ENCODE peak calls at places on chromosomes 2 and 18, in seven cellular contexts. One of them, this sample, is unnamed.

GRCh38 chr2:160388464-160389263 is 104.9 kb downstream of the RBMS1 start:
- DNase-seq in neuronal stem cell: no peak
- DNase-seq in hepatocyte: no peak
- DNase-seq in cardiac muscle cell: no peak
- DNase-seq in body of pancreas: no peak
- DNase-seq in SJSA1: no peak
- DNase-seq in heart right ventricle: no peak
- DNase-seq in this sample: no peak

GRCh38 chr2:29749843-29750242 is 171.5 kb downstream of the ALK start:
- DNase-seq in neuronal stem cell: no peak
- DNase-seq in hepatocyte: no peak
- DNase-seq in cardiac muscle cell: peak; percentile 25
- DNase-seq in body of pancreas: peak; percentile 8
- DNase-seq in SJSA1: no peak
- DNase-seq in heart right ventricle: no peak
- DNase-seq in this sample: no peak

GRCh38 chr2:45823723-45824206 is 172.3 kb downstream of the PRKCE start:
- DNase-seq in neuronal stem cell: no peak
- DNase-seq in hepatocyte: no peak
- DNase-seq in cardiac muscle cell: no peak
- DNase-seq in body of pancreas: peak; percentile 97
- DNase-seq in SJSA1: no peak
- DNase-seq in heart right ventricle: peak; percentile 79
- DNase-seq in this sample: no peak

GRCh38 chr2:232891621-232892071 is 21.6 kb downstream of the SNORC start:
- DNase-seq in neuronal stem cell: no peak
- DNase-seq in hepatocyte: no peak
- DNase-seq in cardiac muscle cell: no peak
- DNase-seq in body of pancreas: no peak
- DNase-seq in SJSA1: peak; percentile 28
- DNase-seq in heart right ventricle: no peak
- DNase-seq in this sample: no peak

GRCh38 chr18:6855767-6856166 is 126.3 kb downstream of the ARHGAP28 start:
- DNase-seq in neuronal stem cell: no peak
- DNase-seq in hepatocyte: no peak
- DNase-seq in cardiac muscle cell: no peak
- DNase-seq in body of pancreas: no peak
- DNase-seq in SJSA1: no peak
- DNase-seq in heart right ventricle: no peak
- DNase-seq in this sample: no peak

GRCh38 chr2:96431319-96431718 is 73.8 kb downstream of the NEURL3 start:
- DNase-seq in neuronal stem cell: no peak
- DNase-seq in hepatocyte: no peak
- DNase-seq in cardiac muscle cell: no peak
- DNase-seq in body of pancreas: peak; percentile 75
- DNase-seq in SJSA1: no peak
- DNase-seq in heart right ventricle: peak; percentile 66
- DNase-seq in this sample: no peak

GRCh38 chr2:108944601-108945241 is 44.3 kb downstream of the EDAR start:
- DNase-seq in neuronal stem cell: no peak
- DNase-seq in hepatocyte: peak; percentile 72
- DNase-seq in cardiac muscle cell: no peak
- DNase-seq in body of pancreas: no peak
- DNase-seq in SJSA1: no peak
- DNase-seq in heart right ventricle: no peak
- DNase-seq in this sample: no peak

GRCh38 chr2:27065128-27065527 is 6.3 kb downstream of the OST4 start:
- DNase-seq in neuronal stem cell: no peak
- DNase-seq in hepatocyte: no peak
- DNase-seq in cardiac muscle cell: no peak
- DNase-seq in body of pancreas: no peak
- DNase-seq in SJSA1: no peak
- DNase-seq in heart right ventricle: no peak
- DNase-seq in this sample: no peak

GRCh38 chr2:172790404-172790803 is 54.8 kb downstream of the RAPGEF4 start:
- DNase-seq in neuronal stem cell: no peak
- DNase-seq in hepatocyte: no peak
- DNase-seq in cardiac muscle cell: no peak
- DNase-seq in body of pancreas: no peak
- DNase-seq in SJSA1: no peak
- DNase-seq in heart right ventricle: no peak
- DNase-seq in this sample: no peak

GRCh38 chr2:54593249-54593648 is 130.2 kb upstream of the EML6 start:
- DNase-seq in neuronal stem cell: no peak
- DNase-seq in hepatocyte: no peak
- DNase-seq in cardiac muscle cell: no peak
- DNase-seq in body of pancreas: no peak
- DNase-seq in SJSA1: no peak
- DNase-seq in heart right ventricle: no peak
- DNase-seq in this sample: no peak

GRCh38 chr2:172578860-172579512 is 23.1 kb downstream of the PDK1 start:
- DNase-seq in neuronal stem cell: no peak
- DNase-seq in hepatocyte: no peak
- DNase-seq in cardiac muscle cell: no peak
- DNase-seq in body of pancreas: no peak
- DNase-seq in SJSA1: no peak
- DNase-seq in heart right ventricle: no peak
- DNase-seq in this sample: no peak

GRCh38 chr2:201191132-201191875 is 8.4 kb downstream of the CASP10 start:
- DNase-seq in neuronal stem cell: no peak
- DNase-seq in hepatocyte: peak; percentile 50
- DNase-seq in cardiac muscle cell: no peak
- DNase-seq in body of pancreas: no peak
- DNase-seq in SJSA1: no peak
- DNase-seq in heart right ventricle: no peak
- DNase-seq in this sample: no peak
- H3K4me1 ChIP-seq in neuronal stem cell: no peaks in the 10 kb centered on the region
- H3K4me1 ChIP-seq in hepatocyte: peaks cover 8% of the 10 kb centered on the region
- H3K4me1 ChIP-seq in cardiac muscle cell: no peaks in the 10 kb centered on the region
- H3K4me1 ChIP-seq in body of pancreas: peaks cover 8% of the 10 kb centered on the region
- H3K4me1 ChIP-seq in SJSA1: no peaks in the 10 kb centered on the region
- H3K4me1 ChIP-seq in heart right ventricle: peaks cover 15% of the 10 kb centered on the region
- H3K4me1 ChIP-seq in this sample: no peaks in the 10 kb centered on the region

GRCh38 chr2:219514836-219515235 is 554 bp downstream of the ASIC4 start:
- DNase-seq in neuronal stem cell: no peak
- DNase-seq in hepatocyte: no peak
- DNase-seq in cardiac muscle cell: no peak
- DNase-seq in body of pancreas: no peak
- DNase-seq in SJSA1: no peak
- DNase-seq in heart right ventricle: no peak
- DNase-seq in this sample: no peak
- H3K27me3 ChIP-seq in neuronal stem cell: peaks cover 33% of the 10 kb centered on the region
- H3K27me3 ChIP-seq in hepatocyte: peaks cover 61% of the 10 kb centered on the region
- H3K27me3 ChIP-seq in cardiac muscle cell: no peaks in the 10 kb centered on the region
- H3K27me3 ChIP-seq in body of pancreas: peaks cover 16% of the 10 kb centered on the region
- H3K27me3 ChIP-seq in SJSA1: peaks cover 72% of the 10 kb centered on the region
- H3K27me3 ChIP-seq in heart right ventricle: peaks cover 66% of the 10 kb centered on the region
- H3K27me3 ChIP-seq in this sample: peaks cover 56% of the 10 kb centered on the region

DNA sequence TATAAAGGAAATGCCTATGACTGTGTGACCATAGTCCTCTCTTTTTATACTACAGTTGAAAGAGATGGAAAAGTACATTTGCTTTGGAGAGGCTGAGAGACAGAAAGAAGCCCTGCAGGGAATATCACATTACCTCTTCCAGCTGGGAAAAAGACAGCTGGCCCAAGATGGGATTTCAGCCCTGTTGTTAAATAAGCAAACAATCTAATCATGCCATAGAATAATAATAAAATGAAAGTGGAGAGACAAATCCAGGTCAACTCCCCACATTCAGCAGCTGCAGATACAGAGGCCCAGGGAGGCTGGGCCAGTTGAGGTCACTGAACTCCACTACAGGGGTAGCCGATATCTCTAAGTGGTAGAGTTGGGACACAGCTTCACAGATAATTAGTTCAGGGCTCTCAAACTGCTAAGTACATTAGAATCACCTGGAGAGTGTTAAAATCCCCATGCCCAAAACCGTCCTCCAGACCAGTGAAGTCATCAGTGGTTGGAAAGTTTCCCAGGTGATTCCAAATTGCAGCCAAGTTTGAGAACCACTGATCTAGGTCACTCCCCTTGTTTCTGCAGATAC is 81.9 kb downstream of the MOGAT1 start:
- DNase-seq in neuronal stem cell: peak; percentile 33
- DNase-seq in hepatocyte: peak; percentile 16
- DNase-seq in cardiac muscle cell: peak; percentile 50
- DNase-seq in body of pancreas: peak; percentile 72
- DNase-seq in SJSA1: no peak
- DNase-seq in heart right ventricle: peak; percentile 45
- DNase-seq in this sample: no peak
- H3K27ac ChIP-seq in neuronal stem cell: peak overlapping the region; percentile 81
- H3K27ac ChIP-seq in hepatocyte: peak overlapping the region; percentile 31
- H3K27ac ChIP-seq in cardiac muscle cell: peak overlapping the region; percentile 86
- H3K27ac ChIP-seq in body of pancreas: peak overlapping the region; percentile 42
- H3K27ac ChIP-seq in SJSA1: no peak overlapping the region
- H3K27ac ChIP-seq in heart right ventricle: peak overlapping the region; percentile 45
- H3K27ac ChIP-seq in this sample: no peak overlapping the region

DNA sequence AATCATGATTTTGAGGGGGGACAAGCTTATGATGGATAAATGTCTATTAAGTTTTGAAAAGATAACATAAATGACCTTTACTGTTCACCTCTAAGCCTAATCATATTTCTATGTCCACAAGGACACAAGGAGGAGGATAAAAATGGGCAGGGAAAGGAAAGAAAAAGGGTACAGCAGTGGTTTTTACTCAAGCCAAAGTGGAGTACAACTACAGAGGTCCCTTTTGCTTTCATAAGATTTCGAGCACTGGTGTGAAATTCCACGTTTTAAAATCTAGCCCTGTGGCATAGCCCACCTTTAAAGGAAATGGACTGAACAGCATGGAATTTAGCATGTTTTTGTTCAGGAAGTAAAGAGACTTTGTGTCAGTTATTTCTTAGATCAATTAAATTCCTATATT is 19.2 kb downstream of the FN1 start:
- DNase-seq in neuronal stem cell: no peak
- DNase-seq in hepatocyte: no peak
- DNase-seq in cardiac muscle cell: no peak
- DNase-seq in body of pancreas: no peak
- DNase-seq in SJSA1: no peak
- DNase-seq in heart right ventricle: no peak
- DNase-seq in this sample: no peak
- H3K4me1 ChIP-seq in neuronal stem cell: no peaks in the 10 kb centered on the region
- H3K4me1 ChIP-seq in hepatocyte: peaks cover 64% of the 10 kb centered on the region
- H3K4me1 ChIP-seq in cardiac muscle cell: peaks cover 23% of the 10 kb centered on the region
- H3K4me1 ChIP-seq in body of pancreas: peaks cover 37% of the 10 kb centered on the region
- H3K4me1 ChIP-seq in SJSA1: peaks cover 10% of the 10 kb centered on the region
- H3K4me1 ChIP-seq in heart right ventricle: no peaks in the 10 kb centered on the region
- H3K4me1 ChIP-seq in this sample: peaks cover 5% of the 10 kb centered on the region